ENCODE peak calls at places on chromosomes 12 and 14, in nine cellular contexts. P is LoVo; T is heart left ventricle; M is HCT116; U is NCI-H510A; A is stimulated activated CD8-positive, alpha-beta memory T cell treated with anti-CD3 and anti-CD28 coated beads, Interleukin-2, amount 100 ng/mL, for 48 hours; V is stimulated activated CD4-positive, alpha-beta T cell treated with anti-CD3 and anti-CD28 coated beads, Interleukin-2, amount 100 ng/mL, for 48 hours; G is fibroblast of mammary gland; Z is astrocyte of the cerebellum. C is an unnamed sample.

GRCh38 chr14:74038015-74038859 is 19.1 kb downstream of the BBOF1 start:
- DNase-seq in M (no peak), A (no peak), T (no peak), U (no peak), G (peak), Z (peak), P (peak), V (no peak), C (no peak)

GRCh38 chr14:24817638-24818053 is 183.7 kb upstream of the GZMB start:
- DNase-seq in Z (peak), A (no peak), M (no peak), V (no peak), T (peak), G (peak), U (no peak), P (no peak), C (no peak)

GRCh38 chr14:72891666-72892102 is 2.2 kb downstream of the DPF3 start:
- DNase-seq in T (no peak), M (no peak), V (no peak), Z (no peak), U (no peak), P (no peak), A (no peak), G (no peak), C (no peak)

GRCh38 chr12:24045816-24046257 is 96.4 kb upstream of the SOX5 start:
- DNase-seq in G (peak), M (no peak), Z (peak), P (no peak), A (no peak), U (no peak), V (no peak), T (no peak), C (no peak)

GRCh38 chr14:101876539-101876938 is 87.8 kb upstream of the DYNC1H1 start:
- DNase-seq in V (peak), Z (no peak), G (peak), A (peak), U (no peak), T (peak), P (no peak), M (no peak), C (no peak)

GRCh38 chr12:6112004-6112403 is 12.5 kb downstream of the VWF start:
- DNase-seq in A (no peak), G (no peak), P (no peak), U (no peak), T (no peak), V (no peak), M (no peak), Z (no peak), C (no peak)

GRCh38 chr12:30863839-30864238 is 62.7 kb upstream of the TSPAN11 start:
- DNase-seq in M (no peak), V (no peak), P (no peak), U (no peak), T (no peak), A (no peak), Z (no peak), G (no peak), C (no peak)

GRCh38 chr12:42757735-42758134 is 168.2 kb upstream of the PRICKLE1 start:
- DNase-seq in A (no peak), V (no peak), M (no peak), T (no peak), Z (no peak), P (no peak), U (no peak), G (no peak), C (no peak)

GRCh38 chr14:64848239-64848638 is 31.5 kb downstream of the SPTB start:
- DNase-seq in Z (no peak), G (peak), V (no peak), T (no peak), A (no peak), U (no peak), M (no peak), P (no peak), C (no peak)

GRCh38 chr14:61300209-61300608 is 19.1 kb upstream of the TMEM30B start:
- DNase-seq in P (no peak), V (no peak), T (no peak), A (no peak), G (no peak), U (no peak), Z (no peak), M (no peak), C (no peak)

GRCh38 chr14:72745546-72745945 is 148.4 kb downstream of the DPF3 start:
- DNase-seq in V (no peak), T (no peak), Z (peak), A (no peak), G (peak), P (no peak), M (no peak), U (no peak), C (no peak)

GRCh38 chr12:1034726-1035457 is 43.9 kb downstream of the ERC1 start:
- DNase-seq in V (no peak), M (no peak), P (no peak), Z (no peak), G (no peak), A (no peak), U (no peak), T (no peak), C (no peak)

GRCh38 chr14:74176404-74176788 is 62.9 kb upstream of the VSX2 start:
- DNase-seq in U (no peak), P (no peak), T (no peak), M (no peak), Z (no peak), V (no peak), G (peak), A (no peak), C (no peak)

GRCh38 chr14:99809376-99809775 is 16.2 kb downstream of the EML1 start:
- DNase-seq in V (no peak), P (no peak), A (no peak), U (no peak), M (no peak), T (peak), G (peak), Z (no peak), C (no peak)

GRCh38 chr14:73014105-73014504 is 12.8 kb downstream of the ZFYVE1 start:
- DNase-seq in A (no peak), T (no peak), G (peak), U (no peak), Z (peak), V (no peak), M (no peak), P (no peak), C (no peak)

GRCh38 chr12:122515275-122515674 is 11.5 kb downstream of the RSRC2 start:
- DNase-seq in Z (no peak), M (no peak), V (no peak), A (no peak), T (no peak), G (no peak), P (no peak), U (no peak), C (no peak)

GRCh38 chr14:34023824-34024767 is 73.2 kb upstream of the EGLN3 start:
- DNase-seq in A (no peak), M (peak), G (no peak), V (no peak), P (no peak), Z (no peak), U (no peak), T (no peak), C (no peak)

GRCh38 chr14:100866666-100867630 is 36.6 kb downstream of the RTL1 start:
- DNase-seq in A (no peak), G (no peak), U (no peak), M (no peak), Z (no peak), T (peak), V (no peak), P (no peak), C (no peak)

GRCh38 chr14:100761481-100761880 is 34.8 kb downstream of the DLK1 start:
- DNase-seq in M (peak), V (no peak), T (no peak), A (no peak), G (peak), U (no peak), Z (peak), P (peak), C (no peak)

GRCh38 chr12:87157791-87158190 is 871.4 kb downstream of the C12orf50 start:
- DNase-seq in P (peak), Z (peak), V (no peak), G (peak), U (no peak), T (no peak), M (no peak), A (no peak), C (peak)

GRCh38 chr12:70840966-70841365 is 79.6 kb downstream of the PTPRR start:
- DNase-seq in U (no peak), P (no peak), V (no peak), A (no peak), G (peak), Z (no peak), M (no peak), T (no peak), C (no peak)

GRCh38 chr14:100443643-100444042 is 120.5 kb downstream of the SLC25A47 start:
- DNase-seq in M (no peak), P (no peak), G (peak), T (no peak), V (no peak), Z (no peak), A (no peak), U (no peak), C (no peak)

GRCh38 chr12:52781399-52782082 is 4.4 kb upstream of the KRT76 start:
- DNase-seq in A (no peak), P (no peak), M (no peak), G (no peak), Z (no peak), V (no peak), T (no peak), U (no peak), C (no peak)

GRCh38 chr14:33693237-33693636 is 257.6 kb downstream of the EGLN3 start:
- DNase-seq in Z (peak), M (no peak), P (no peak), U (no peak), T (no peak), V (no peak), G (peak), A (no peak), C (no peak)

GRCh38 chr12:63944586-63945228 is 100.2 kb downstream of the SRGAP1 start:
- DNase-seq in G (no peak), T (no peak), U (no peak), Z (no peak), M (no peak), P (no peak), V (no peak), A (no peak), C (no peak)

GRCh38 chr12:119989619-119990381 is 764 bp downstream of the BICDL1 start:
- DNase-seq in Z (peak), T (peak), A (peak), G (peak), V (peak), P (peak), U (no peak), M (no peak), C (no peak)

GRCh38 chr14:52051861-52052260 is 17.0 kb downstream of the NID2 start:
- DNase-seq in Z (peak), A (no peak), T (no peak), G (peak), P (no peak), V (no peak), U (no peak), M (no peak), C (no peak)

GRCh38 chr14:96362965-96363750 is at the start of the genes ATG2B and GSKIP:
- DNase-seq in G (peak), A (peak), P (peak), V (peak), U (peak), Z (peak), M (peak), T (peak), C (peak)

GRCh38 chr12:3279415-3279780 is 202.2 kb downstream of the TSPAN9 start:
- DNase-seq in U (no peak), P (no peak), T (no peak), A (no peak), G (no peak), M (no peak), V (no peak), Z (no peak), C (no peak)

GRCh38 chr14:73800970-73801515 is 50.6 kb upstream of the PTGR2 start:
- DNase-seq in Z (no peak), T (no peak), G (no peak), A (no peak), V (no peak), M (no peak), U (no peak), P (no peak), C (no peak)

GRCh38 chr14:61258985-61259384 is 22.2 kb downstream of the TMEM30B start:
- DNase-seq in A (no peak), Z (no peak), P (no peak), V (no peak), M (no peak), U (no peak), G (peak), T (no peak), C (no peak)

GRCh38 chr14:100737526-100737925 is 10.8 kb downstream of the DLK1 start:
- DNase-seq in V (no peak), G (no peak), P (no peak), M (no peak), A (no peak), Z (no peak), T (peak), U (no peak), C (no peak)

GRCh38 chr12:86484473-86484872 is 228.3 kb upstream of the MGAT4C start:
- DNase-seq in T (no peak), G (no peak), M (no peak), U (no peak), Z (no peak), V (no peak), A (no peak), P (no peak), C (no peak)

GRCh38 chr12:123757555-123757954 is 4.5 kb upstream of the DNAH10 start:
- DNase-seq in Z (no peak), T (no peak), M (no peak), V (no peak), G (peak), P (no peak), U (no peak), A (no peak), C (no peak)

GRCh38 chr12:117963836-117964235 is 5.0 kb downstream of the KSR2 start:
- DNase-seq in P (no peak), V (no peak), A (no peak), M (no peak), U (no peak), T (no peak), Z (no peak), G (no peak), C (no peak)

GRCh38 chr12:12405882-12406281 is 49.0 kb downstream of the BORCS5 start:
- DNase-seq in V (no peak), A (no peak), G (no peak), P (peak), U (no peak), Z (no peak), T (peak), M (no peak), C (no peak)

GRCh38 chr12:5391638-5392037 is 40.3 kb upstream of the NTF3 start:
- DNase-seq in Z (no peak), G (no peak), U (no peak), M (no peak), P (no peak), T (no peak), A (no peak), V (no peak), C (no peak)

GRCh38 chr12:47509398-47509851 is 196.4 kb downstream of the RPAP3 start:
- DNase-seq in T (no peak), M (no peak), P (no peak), G (peak), V (no peak), Z (no peak), U (no peak), A (no peak), C (no peak)